ENCODE peak calls at places on chromosomes 3 and 15, in five cellular contexts. L is stimulated activated CD4-positive, alpha-beta T cell treated with anti-CD3 and anti-CD28 coated beads, TNF-alpha, amount 100 ng/mL, for 4 hours; T is type B pancreatic cell; R is pons; S is upper lobe of left lung. M is an unnamed sample.

GRCh38 chr3:38247366-38248035 is 18.1 kb upstream of the SLC22A13 start:
- DNase-seq in L (no peak), T (no peak), R (peak; percentile 44), S (no peak), M (peak; percentile 89)

GRCh38 chr15:77898811-77899730 is 178.4 kb downstream of the TBC1D2B start:
- DNase-seq in S (no peak), L (no peak), R (no peak), T (no peak), M (no peak)

GRCh38 chr3:127990051-127990450 is 62.2 kb upstream of the SEC61A1 start:
- DNase-seq in T (no peak), R (no peak), L (no peak), S (no peak), M (no peak)

GRCh38 chr15:25611603-25612002 is 172.8 kb upstream of the UBE3A start:
- DNase-seq in T (no peak), R (peak; percentile 72), L (no peak), S (no peak), M (no peak)

GRCh38 chr3:192482391-192482790 is 244.9 kb downstream of the FGF12 start:
- DNase-seq in T (no peak), L (no peak), S (no peak), R (no peak), M (no peak)

GRCh38 chr15:93173369-93173768 is 84.4 kb upstream of the RGMA start:
- DNase-seq in T (no peak), R (no peak), S (no peak), L (no peak), M (no peak)

GRCh38 chr3:129195731-129196256 is 12.1 kb upstream of the CNBP start:
- DNase-seq in S (peak; percentile 52), T (no peak), R (peak; percentile 91), L (no peak), M (peak; percentile 93)

GRCh38 chr3:150764607-150765366 is 1.8 kb upstream of the SIAH2 start:
- DNase-seq in T (no peak), S (no peak), R (peak; percentile 30), L (no peak), M (no peak)

GRCh38 chr15:89143503-89144162 is 55.4 kb downstream of the ABHD2 start:
- DNase-seq in T (no peak), S (no peak), L (no peak), R (peak; percentile 88), M (no peak)

GRCh38 chr15:40891810-40892448 is 2.3 kb upstream of the VPS18 start:
- DNase-seq in T (no peak), R (peak; percentile 61), L (no peak), S (peak; percentile 55), M (peak; percentile 80)

GRCh38 chr3:12479919-12480425 is 4.3 kb upstream of the TSEN2 start:
- DNase-seq in L (no peak), T (no peak), S (no peak), R (peak; percentile 48), M (peak; percentile 68)

M was measured in cerebellar cortex.